ENCODE peak calls at places on chromosomes 1 and 21, in eight cellular contexts. E is non-pigmented ciliary epithelial cell; T is effector memory CD8-positive, alpha-beta T cell; K is activated CD4-positive, alpha-beta T cell treated with anti-CD3 and anti-CD28 coated beads, Interleukin-2, amount 50 U/mL, for 1 hour; S is stimulated activated CD4-positive, alpha-beta T cell treated with anti-CD3 and anti-CD28 coated beads, TNF-alpha, amount 100 ng/mL, for 1 hour; Y is upper lobe of left lung; I is CD8-positive, alpha-beta T cell; Q is A549. J is an unnamed sample.

GRCh38 chr1:44568128-44568900 is 106.0 kb downstream of the TMEM53 start:
- DNase-seq in E (no peak), T (no peak), K (no peak), S (no peak), Y (no peak), I (no peak), Q (no peak), J (no peak)

GRCh38 chr1:183926978-183927377 is 110.5 kb downstream of the COLGALT2 start:
- DNase-seq in E (no peak), T (no peak), K (no peak), S (no peak), Y (no peak), I (no peak), Q (no peak), J (no peak)

GRCh38 chr1:204664251-204664650 is 21.3 kb downstream of the LRRN2 start:
- DNase-seq in E (no peak), T (no peak), K (no peak), S (no peak), Y (no peak), I (no peak), Q (no peak), J (no peak)

GRCh38 chr1:215744419-215744818 is 177.3 kb downstream of the KCTD3 start:
- DNase-seq in E (peak; percentile 13), T (no peak), K (no peak), S (no peak), Y (no peak), I (no peak), Q (no peak), J (no peak)

GRCh38 chr1:225509770-225510169 is 81.9 kb upstream of the LBR start:
- DNase-seq in E (no peak), T (no peak), K (no peak), S (no peak), Y (no peak), I (no peak), Q (no peak), J (no peak)

GRCh38 chr21:29650561-29651022 is 289.2 kb downstream of the GRIK1 start:
- DNase-seq in E (no peak), T (no peak), K (no peak), S (no peak), Y (no peak), I (no peak), Q (no peak), J (no peak)

GRCh38 chr1:53183277-53183990 is 13.2 kb upstream of the CPT2 start:
- DNase-seq in E (no peak), T (no peak), K (no peak), S (no peak), Y (no peak), I (no peak), Q (no peak), J (no peak)

GRCh38 chr21:43971201-43971991 is 40.7 kb upstream of the TRAPPC10 start:
- DNase-seq in E (no peak), T (no peak), K (no peak), S (no peak), Y (no peak), I (no peak), Q (no peak), J (no peak)

GRCh38 chr1:2575801-2576663 is 10.5 kb upstream of the PRXL2B start:
- DNase-seq in E (no peak), T (no peak), K (no peak), S (no peak), Y (no peak), I (no peak), Q (peak; percentile 18), J (no peak)

GRCh38 chr1:171743014-171743870 is 1.4 kb upstream of the VAMP4 start:
- DNase-seq in E (no peak), T (no peak), K (no peak), S (no peak), Y (no peak), I (no peak), Q (no peak), J (no peak)

GRCh38 chr1:30111431-30111830 is 612.0 kb downstream of the MATN1 start:
- DNase-seq in E (no peak), T (no peak), K (no peak), S (no peak), Y (peak; percentile 33), I (no peak), Q (peak; percentile 33), J (no peak)

GRCh38 chr1:11774753-11775152 is 12.8 kb downstream of the C1orf167 start:
- DNase-seq in E (no peak), T (no peak), K (no peak), S (no peak), Y (no peak), I (no peak), Q (no peak), J (no peak)

GRCh38 chr1:185300152-185300551 is 16.9 kb downstream of the IVNS1ABP start:
- DNase-seq in E (no peak), T (no peak), K (no peak), S (no peak), Y (no peak), I (no peak), Q (no peak), J (no peak)

GRCh38 chr1:193631306-193631705 is 444.9 kb upstream of the B3GALT2 start:
- DNase-seq in E (no peak), T (no peak), K (no peak), S (no peak), Y (no peak), I (no peak), Q (no peak), J (no peak)

GRCh38 chr1:173149887-173150286 is 57.2 kb downstream of the TNFSF4 start:
- DNase-seq in E (peak; percentile 59), T (no peak), K (no peak), S (no peak), Y (peak; percentile 67), I (no peak), Q (peak; percentile 22), J (peak; percentile 14)

GRCh38 chr1:156845055-156845952 is 13.6 kb downstream of the INSRR start:
- DNase-seq in E (no peak), T (no peak), K (peak; percentile 20), S (no peak), Y (no peak), I (peak; percentile 25), Q (no peak), J (no peak)

J was measured in SIG-M5.